ENCODE peak calls at places on chromosomes 16 and 17, in ten cellular contexts. T is A549, Z is mammary epithelial cell, F is mucosa of gallbladder, L is gastrocnemius medialis, Y is lower leg skin, B is NCI-H146, K is frontal cortex, H is fibroblast of villous mesenchyme, G is tibial nerve. D is an unnamed sample.

GRCh38 chr16:30875881-30876791 is 17.7 kb downstream of the BCL7C start:
- DNase-seq in F (no peak), Y (no peak), Z (no peak), T (no peak), L (no peak), H (no peak), G (no peak), K (no peak), B (peak), D (no peak)

GRCh38 chr16:15601212-15601879 is 41.6 kb downstream of the MARF1 start:
- DNase-seq in H (no peak), G (no peak), F (no peak), Y (no peak), L (no peak), K (no peak), T (no peak), B (no peak), Z (no peak), D (no peak)

GRCh38 chr17:17741346-17742023 is 60.2 kb downstream of the RAI1 start:
- DNase-seq in Z (peak), G (peak), L (no peak), B (no peak), K (peak), F (peak), Y (no peak), T (no peak), H (no peak), D (no peak)

GRCh38 chr16:16019488-16019887 is 70.1 kb downstream of the ABCC1 start:
- DNase-seq in F (no peak), K (no peak), H (peak), Y (no peak), B (no peak), G (no peak), Z (peak), L (no peak), T (peak), D (peak)

GRCh38 chr16:85613609-85614337 is 651 bp downstream of the GSE1 start:
- DNase-seq in K (no peak), T (peak), F (no peak), H (peak), Y (peak), Z (no peak), B (peak), G (peak), L (no peak), D (no peak)

GRCh38 chr16:75263963-75264445 is 12.6 kb upstream of the BCAR1 start:
- DNase-seq in Z (no peak), L (peak), F (no peak), T (no peak), Y (peak), B (no peak), K (no peak), G (no peak), H (no peak), D (peak)

GRCh38 chr16:85421338-85422123 is 191.6 kb upstream of the GSE1 start:
- DNase-seq in Y (no peak), G (no peak), Z (no peak), T (no peak), F (no peak), H (no peak), K (no peak), L (no peak), B (no peak), D (no peak)

GRCh38 chr17:30821751-30822723 is 2.5 kb downstream of the CRLF3 start:
- DNase-seq in Z (no peak), B (no peak), K (no peak), H (no peak), T (no peak), F (no peak), G (no peak), L (no peak), Y (no peak), D (no peak)

GRCh38 chr17:3558603-3559269 is 1.1 kb upstream of the TRPV3 start:
- DNase-seq in F (no peak), G (no peak), B (peak), T (no peak), H (peak), L (no peak), Y (no peak), Z (peak), K (no peak), D (no peak)

GRCh38 chr16:71971571-71971970 is 28.6 kb downstream of the PKD1L3 start:
- DNase-seq in K (no peak), T (no peak), Z (no peak), G (no peak), B (no peak), L (no peak), Y (no peak), H (no peak), F (no peak), D (no peak)

GRCh38 chr16:81767987-81768592 is 11.0 kb upstream of the PLCG2 start:
- DNase-seq in B (peak), T (peak), H (no peak), Z (no peak), G (no peak), K (no peak), L (no peak), Y (no peak), F (peak), D (no peak)

GRCh38 chr17:7561028-7561575 is 617 bp upstream of the SENP3 start:
- DNase-seq in B (peak), T (peak), Y (peak), K (peak), F (peak), H (peak), Z (peak), G (peak), L (peak), D (peak)

GRCh38 chr17:22270381-22270780 is 578.1 kb downstream of the KCNJ18 start:
- DNase-seq in K (no peak), H (no peak), Z (no peak), F (no peak), G (no peak), T (no peak), L (no peak), Y (peak), B (no peak), D (peak)

GRCh38 chr17:49575524-49576120 is at the start of gene NXPH3:
- DNase-seq in K (peak), T (peak), Y (peak), Z (peak), G (no peak), H (peak), F (peak), L (no peak), B (peak), D (peak)

GRCh38 chr17:64354396-64354795 is 36.3 kb downstream of the PECAM1 start:
- DNase-seq in K (no peak), T (no peak), F (no peak), H (no peak), Z (no peak), L (no peak), Y (peak), B (no peak), G (no peak), D (no peak)